ENCODE peak calls at places on chromosomes 16 and 17, in seven cellular contexts. T is HepG2, W is HCT116, N is K562, Q is H1, F is SK-N-SH, R is GM12878. L is an unnamed sample.

GRCh38 chr16:85522842-85523601 is 90.1 kb upstream of the GSE1 start:
- DNase-seq in T (no peak), W (no peak), N (no peak), Q (no peak), F (no peak), R (no peak), L (peak)

GRCh38 chr17:2693561-2694380 is 17.8 kb downstream of the CLUH start:
- DNase-seq in T (no peak), W (no peak), N (peak), Q (no peak), F (peak), R (no peak), L (no peak)

GRCh38 chr17:49993423-49994037 is 1.5 kb downstream of the DLX3 start:
- DNase-seq in T (no peak), W (no peak), N (no peak), Q (no peak), F (peak), R (no peak), L (no peak)

GRCh38 chr16:13036600-13036999 is 135.2 kb downstream of the SHISA9 start:
- DNase-seq in T (peak), W (no peak), N (peak), Q (no peak), F (no peak), R (no peak), L (peak)

GRCh38 chr16:8146613-8147012 is 443.7 kb downstream of the TMEM114 start:
- DNase-seq in T (no peak), W (no peak), N (no peak), Q (no peak), F (no peak), R (no peak), L (no peak)

GRCh38 chr16:31528726-31529397 is 1.2 kb downstream of the AHSP start:
- DNase-seq in T (no peak), W (no peak), N (no peak), Q (no peak), F (no peak), R (no peak), L (no peak)

GRCh38 chr17:19590912-19591551 is 57.4 kb downstream of the SLC47A1 start:
- DNase-seq in T (peak), W (no peak), N (no peak), Q (no peak), F (peak), R (no peak), L (no peak)

GRCh38 chr17:50180593-50180992 is 14.8 kb downstream of the SGCA start:
- DNase-seq in T (no peak), W (no peak), N (no peak), Q (no peak), F (no peak), R (no peak), L (no peak)

GRCh38 chr17:40023590-40024292 is 8.5 kb downstream of the CSF3 start:
- DNase-seq in T (no peak), W (no peak), N (no peak), Q (no peak), F (no peak), R (no peak), L (no peak)

GRCh38 chr16:86818701-86819522 is 240.6 kb downstream of the FOXL1 start:
- DNase-seq in T (no peak), W (no peak), N (no peak), Q (no peak), F (no peak), R (no peak), L (no peak)

GRCh38 chr16:11133344-11133921 is 122.6 kb downstream of the SOCS1 start:
- DNase-seq in T (peak), W (peak), N (peak), Q (no peak), F (no peak), R (no peak), L (peak)

GRCh38 chr17:72116692-72117469 is 3.9 kb upstream of the SOX9 start:
- DNase-seq in T (no peak), W (no peak), N (no peak), Q (no peak), F (no peak), R (no peak), L (peak)

GRCh38 chr17:59456923-59457615 is 108.3 kb upstream of the DHX40 start:
- DNase-seq in T (no peak), W (no peak), N (no peak), Q (no peak), F (no peak), R (no peak), L (no peak)

GRCh38 chr16:1960665-1961630 is 1.6 kb downstream of the NDUFB10 start:
- DNase-seq in T (peak), W (peak), N (no peak), Q (no peak), F (no peak), R (no peak), L (peak)

GRCh38 chr16:31880322-31880979 is 6.8 kb downstream of the ZNF267 start:
- DNase-seq in T (no peak), W (no peak), N (peak), Q (no peak), F (no peak), R (peak), L (no peak)

DNA sequence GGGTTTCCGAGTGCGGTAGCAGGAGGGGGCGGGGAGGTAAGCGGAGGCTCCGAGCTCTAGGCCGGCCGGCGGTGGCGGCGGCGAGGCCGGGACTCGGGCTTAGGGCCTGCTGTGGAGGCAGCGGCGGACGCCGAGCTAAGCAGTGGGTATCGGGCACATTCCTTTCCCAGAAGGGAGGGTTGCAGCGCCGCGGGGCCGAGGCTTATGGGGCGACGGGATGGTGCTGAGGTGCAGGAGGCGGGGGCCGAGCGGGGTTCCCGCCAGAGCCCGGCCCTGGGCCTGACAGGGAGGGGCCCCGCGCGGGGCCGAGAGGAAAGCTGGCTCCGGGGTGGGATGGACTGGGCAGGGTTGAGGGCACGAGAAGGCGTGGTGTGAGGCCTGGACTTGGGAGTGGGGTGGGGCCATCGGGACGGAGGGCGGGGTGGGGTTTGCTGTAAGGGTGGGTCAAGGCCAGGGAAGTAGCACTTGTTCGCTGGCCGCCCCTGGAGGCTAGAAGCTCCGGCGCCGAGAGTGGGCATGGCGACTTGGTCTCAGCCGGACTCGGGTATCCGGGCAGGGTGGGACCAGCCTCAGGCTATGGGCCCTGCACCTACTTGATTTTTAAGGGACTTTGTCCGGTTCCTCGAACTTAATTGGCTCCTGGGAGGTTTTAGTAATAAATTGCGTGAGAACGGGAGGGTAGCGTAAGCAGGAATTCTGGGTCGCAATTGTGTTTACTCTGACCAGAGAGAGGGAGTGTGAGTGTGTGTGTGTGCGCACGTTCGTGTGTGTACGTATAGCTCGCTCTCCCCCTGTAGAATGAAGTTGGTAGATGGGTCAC is at the start of gene NFE2L1:
- DNase-seq in T (peak), W (peak), N (peak), Q (peak), F (peak), R (peak), L (peak)
- TF ChIP-seq JUND in T (peak), W (no peak), N (no peak), Q (no peak), F (no peak), R (peak), L (no peak)

DNA sequence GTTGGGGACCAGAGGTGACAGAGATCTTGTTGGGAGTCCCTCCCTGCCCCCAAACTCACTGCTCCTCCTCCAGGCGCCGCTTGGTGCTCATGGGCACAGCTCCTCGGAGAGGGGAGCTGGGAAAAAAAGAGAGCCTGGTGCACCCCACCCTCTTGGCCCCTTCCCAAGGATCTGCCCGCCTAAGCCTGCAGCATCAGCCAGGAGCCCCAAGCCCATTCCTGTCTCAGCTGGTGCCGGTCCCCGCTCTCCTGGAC is 400 bp downstream of the HCFC1R1 start:
- DNase-seq in T (no peak), W (peak), N (peak), Q (no peak), F (no peak), R (no peak), L (peak)
- TF ChIP-seq JUND in T (no peak), W (no peak), N (no peak), Q (no peak), F (no peak), R (no peak), L (peak)

GRCh38 chr17:38869647-38870258 is at the start of gene LASP1:
- DNase-seq in T (peak), W (no peak), N (peak), Q (peak), F (peak), R (peak), L (peak)
- TF ChIP-seq JUND in T (peak), W (no peak), N (peak), Q (no peak), F (no peak), R (no peak), L (no peak)

GRCh38 chr16:83701494-83701893 is 106.3 kb upstream of the HSBP1 start:
- DNase-seq in T (peak), W (no peak), N (peak), Q (no peak), F (no peak), R (no peak), L (peak)
- TF ChIP-seq JUND in T (no peak), W (no peak), N (no peak), Q (no peak), F (no peak), R (no peak), L (no peak)

GRCh38 chr16:88301886-88302285 is 80.9 kb upstream of the ZNF469 start:
- DNase-seq in T (no peak), W (no peak), N (no peak), Q (no peak), F (no peak), R (no peak), L (no peak)
- TF ChIP-seq JUND in T (no peak), W (no peak), N (no peak), Q (no peak), F (no peak), R (no peak), L (no peak)

GRCh38 chr16:57477531-57478202 is 8.6 kb downstream of the DOK4 start:
- DNase-seq in T (no peak), W (no peak), N (no peak), Q (no peak), F (peak), R (no peak), L (no peak)
- TF ChIP-seq JUND in T (no peak), W (no peak), N (no peak), Q (no peak), F (no peak), R (no peak), L (no peak)

GRCh38 chr17:419073-419735 is 66.6 kb upstream of the RPH3AL start:
- DNase-seq in T (peak), W (no peak), N (no peak), Q (no peak), F (no peak), R (no peak), L (no peak)
- TF ChIP-seq JUND in T (no peak), W (no peak), N (no peak), Q (no peak), F (no peak), R (no peak), L (no peak)